ENCODE peak calls at places on chromosomes 6 and 20, in eight cellular contexts. One of them, this sample, is unnamed.

GRCh38 chr6:169099411-169100202 is 154.0 kb downstream of the THBS2 start:
- DNase-seq in NCI-H2081: no peak
- DNase-seq in iris pigment epithelial cell: peak
- DNase-seq in GM13977: no peak
- DNase-seq in CD14-positive monocyte: no peak
- DNase-seq in stimulated activated CD8-positive, alpha-beta memory T cell treated with anti-CD3 and anti-CD28 coated beads, Interleukin-7, amount 100 ng/mL, for 1 hour: no peak
- DNase-seq in activated naive CD8-positive, alpha-beta T cell treated with anti-CD3 and anti-CD28 coated beads, Interleukin-2, amount 50 U/mL, for 24 hours: no peak
- DNase-seq in stimulated activated CD4-positive, alpha-beta T cell treated with anti-CD3 and anti-CD28 coated beads, TNF-alpha, amount 100 ng/mL, for 24 hours: no peak
- DNase-seq in this sample: no peak

GRCh38 chr6:156627524-156627923 is 149.7 kb upstream of the ARID1B start:
- DNase-seq in GM13977: no peak
- DNase-seq in CD14-positive monocyte: no peak
- DNase-seq in activated naive CD8-positive, alpha-beta T cell treated with anti-CD3 and anti-CD28 coated beads, Interleukin-2, amount 50 U/mL, for 24 hours: no peak
- DNase-seq in NCI-H2081: no peak
- DNase-seq in iris pigment epithelial cell: no peak
- DNase-seq in stimulated activated CD4-positive, alpha-beta T cell treated with anti-CD3 and anti-CD28 coated beads, TNF-alpha, amount 100 ng/mL, for 24 hours: no peak
- DNase-seq in stimulated activated CD8-positive, alpha-beta memory T cell treated with anti-CD3 and anti-CD28 coated beads, Interleukin-7, amount 100 ng/mL, for 1 hour: no peak
- DNase-seq in this sample: no peak

GRCh38 chr20:35091808-35092523 is 641 bp downstream of the TRPC4AP start:
- DNase-seq in NCI-H2081: no peak
- DNase-seq in stimulated activated CD8-positive, alpha-beta memory T cell treated with anti-CD3 and anti-CD28 coated beads, Interleukin-7, amount 100 ng/mL, for 1 hour: no peak
- DNase-seq in GM13977: no peak
- DNase-seq in CD14-positive monocyte: peak
- DNase-seq in iris pigment epithelial cell: peak
- DNase-seq in activated naive CD8-positive, alpha-beta T cell treated with anti-CD3 and anti-CD28 coated beads, Interleukin-2, amount 50 U/mL, for 24 hours: no peak
- DNase-seq in stimulated activated CD4-positive, alpha-beta T cell treated with anti-CD3 and anti-CD28 coated beads, TNF-alpha, amount 100 ng/mL, for 24 hours: no peak
- DNase-seq in this sample: no peak

GRCh38 chr20:2820896-2821869 is 5.0 kb downstream of the TMEM239 start:
- DNase-seq in stimulated activated CD4-positive, alpha-beta T cell treated with anti-CD3 and anti-CD28 coated beads, TNF-alpha, amount 100 ng/mL, for 24 hours: no peak
- DNase-seq in NCI-H2081: no peak
- DNase-seq in stimulated activated CD8-positive, alpha-beta memory T cell treated with anti-CD3 and anti-CD28 coated beads, Interleukin-7, amount 100 ng/mL, for 1 hour: no peak
- DNase-seq in iris pigment epithelial cell: no peak
- DNase-seq in CD14-positive monocyte: no peak
- DNase-seq in activated naive CD8-positive, alpha-beta T cell treated with anti-CD3 and anti-CD28 coated beads, Interleukin-2, amount 50 U/mL, for 24 hours: no peak
- DNase-seq in GM13977: no peak
- DNase-seq in this sample: no peak

GRCh38 chr6:142373268-142374089 is 71.7 kb downstream of the ADGRG6 start:
- DNase-seq in NCI-H2081: no peak
- DNase-seq in iris pigment epithelial cell: peak
- DNase-seq in stimulated activated CD4-positive, alpha-beta T cell treated with anti-CD3 and anti-CD28 coated beads, TNF-alpha, amount 100 ng/mL, for 24 hours: no peak
- DNase-seq in CD14-positive monocyte: no peak
- DNase-seq in GM13977: no peak
- DNase-seq in activated naive CD8-positive, alpha-beta T cell treated with anti-CD3 and anti-CD28 coated beads, Interleukin-2, amount 50 U/mL, for 24 hours: no peak
- DNase-seq in stimulated activated CD8-positive, alpha-beta memory T cell treated with anti-CD3 and anti-CD28 coated beads, Interleukin-7, amount 100 ng/mL, for 1 hour: no peak
- DNase-seq in this sample: no peak

GRCh38 chr6:134724653-134725340 is 225.1 kb downstream of the ALDH8A1 start:
- DNase-seq in NCI-H2081: no peak
- DNase-seq in iris pigment epithelial cell: peak
- DNase-seq in CD14-positive monocyte: no peak
- DNase-seq in stimulated activated CD4-positive, alpha-beta T cell treated with anti-CD3 and anti-CD28 coated beads, TNF-alpha, amount 100 ng/mL, for 24 hours: no peak
- DNase-seq in GM13977: no peak
- DNase-seq in stimulated activated CD8-positive, alpha-beta memory T cell treated with anti-CD3 and anti-CD28 coated beads, Interleukin-7, amount 100 ng/mL, for 1 hour: no peak
- DNase-seq in activated naive CD8-positive, alpha-beta T cell treated with anti-CD3 and anti-CD28 coated beads, Interleukin-2, amount 50 U/mL, for 24 hours: no peak
- DNase-seq in this sample: no peak

GRCh38 chr6:148653138-148653776 is 93.6 kb upstream of the UST start:
- DNase-seq in stimulated activated CD4-positive, alpha-beta T cell treated with anti-CD3 and anti-CD28 coated beads, TNF-alpha, amount 100 ng/mL, for 24 hours: no peak
- DNase-seq in GM13977: no peak
- DNase-seq in CD14-positive monocyte: no peak
- DNase-seq in stimulated activated CD8-positive, alpha-beta memory T cell treated with anti-CD3 and anti-CD28 coated beads, Interleukin-7, amount 100 ng/mL, for 1 hour: no peak
- DNase-seq in NCI-H2081: no peak
- DNase-seq in activated naive CD8-positive, alpha-beta T cell treated with anti-CD3 and anti-CD28 coated beads, Interleukin-2, amount 50 U/mL, for 24 hours: no peak
- DNase-seq in iris pigment epithelial cell: no peak
- DNase-seq in this sample: no peak

GRCh38 chr6:105428342-105428957 is 25.6 kb upstream of the PREP start:
- DNase-seq in iris pigment epithelial cell: peak
- DNase-seq in activated naive CD8-positive, alpha-beta T cell treated with anti-CD3 and anti-CD28 coated beads, Interleukin-2, amount 50 U/mL, for 24 hours: no peak
- DNase-seq in NCI-H2081: no peak
- DNase-seq in stimulated activated CD4-positive, alpha-beta T cell treated with anti-CD3 and anti-CD28 coated beads, TNF-alpha, amount 100 ng/mL, for 24 hours: no peak
- DNase-seq in GM13977: no peak
- DNase-seq in stimulated activated CD8-positive, alpha-beta memory T cell treated with anti-CD3 and anti-CD28 coated beads, Interleukin-7, amount 100 ng/mL, for 1 hour: no peak
- DNase-seq in CD14-positive monocyte: no peak
- DNase-seq in this sample: no peak

GRCh38 chr6:15352884-15353283 is 107.0 kb downstream of the JARID2 start:
- DNase-seq in NCI-H2081: no peak
- DNase-seq in iris pigment epithelial cell: peak
- DNase-seq in activated naive CD8-positive, alpha-beta T cell treated with anti-CD3 and anti-CD28 coated beads, Interleukin-2, amount 50 U/mL, for 24 hours: no peak
- DNase-seq in stimulated activated CD8-positive, alpha-beta memory T cell treated with anti-CD3 and anti-CD28 coated beads, Interleukin-7, amount 100 ng/mL, for 1 hour: no peak
- DNase-seq in CD14-positive monocyte: no peak
- DNase-seq in stimulated activated CD4-positive, alpha-beta T cell treated with anti-CD3 and anti-CD28 coated beads, TNF-alpha, amount 100 ng/mL, for 24 hours: no peak
- DNase-seq in GM13977: no peak
- DNase-seq in this sample: no peak

GRCh38 chr6:36699290-36699689 is 1.7 kb downstream of the RAB44 start:
- DNase-seq in GM13977: no peak
- DNase-seq in CD14-positive monocyte: no peak
- DNase-seq in stimulated activated CD8-positive, alpha-beta memory T cell treated with anti-CD3 and anti-CD28 coated beads, Interleukin-7, amount 100 ng/mL, for 1 hour: no peak
- DNase-seq in iris pigment epithelial cell: no peak
- DNase-seq in NCI-H2081: no peak
- DNase-seq in activated naive CD8-positive, alpha-beta T cell treated with anti-CD3 and anti-CD28 coated beads, Interleukin-2, amount 50 U/mL, for 24 hours: no peak
- DNase-seq in stimulated activated CD4-positive, alpha-beta T cell treated with anti-CD3 and anti-CD28 coated beads, TNF-alpha, amount 100 ng/mL, for 24 hours: no peak
- DNase-seq in this sample: no peak

GRCh38 chr6:34095741-34096140 is 50.1 kb downstream of the GRM4 start:
- DNase-seq in iris pigment epithelial cell: no peak
- DNase-seq in stimulated activated CD8-positive, alpha-beta memory T cell treated with anti-CD3 and anti-CD28 coated beads, Interleukin-7, amount 100 ng/mL, for 1 hour: no peak
- DNase-seq in GM13977: no peak
- DNase-seq in NCI-H2081: no peak
- DNase-seq in CD14-positive monocyte: no peak
- DNase-seq in stimulated activated CD4-positive, alpha-beta T cell treated with anti-CD3 and anti-CD28 coated beads, TNF-alpha, amount 100 ng/mL, for 24 hours: no peak
- DNase-seq in activated naive CD8-positive, alpha-beta T cell treated with anti-CD3 and anti-CD28 coated beads, Interleukin-2, amount 50 U/mL, for 24 hours: no peak
- DNase-seq in this sample: no peak

GRCh38 chr20:3276400-3277015 is 37.5 kb upstream of the SLC4A11 start:
- DNase-seq in CD14-positive monocyte: no peak
- DNase-seq in stimulated activated CD8-positive, alpha-beta memory T cell treated with anti-CD3 and anti-CD28 coated beads, Interleukin-7, amount 100 ng/mL, for 1 hour: no peak
- DNase-seq in stimulated activated CD4-positive, alpha-beta T cell treated with anti-CD3 and anti-CD28 coated beads, TNF-alpha, amount 100 ng/mL, for 24 hours: no peak
- DNase-seq in activated naive CD8-positive, alpha-beta T cell treated with anti-CD3 and anti-CD28 coated beads, Interleukin-2, amount 50 U/mL, for 24 hours: no peak
- DNase-seq in iris pigment epithelial cell: peak
- DNase-seq in NCI-H2081: no peak
- DNase-seq in GM13977: peak
- DNase-seq in this sample: no peak

GRCh38 chr6:168332020-168332419 is 12.4 kb upstream of the DACT2 start:
- DNase-seq in activated naive CD8-positive, alpha-beta T cell treated with anti-CD3 and anti-CD28 coated beads, Interleukin-2, amount 50 U/mL, for 24 hours: no peak
- DNase-seq in NCI-H2081: no peak
- DNase-seq in stimulated activated CD8-positive, alpha-beta memory T cell treated with anti-CD3 and anti-CD28 coated beads, Interleukin-7, amount 100 ng/mL, for 1 hour: no peak
- DNase-seq in iris pigment epithelial cell: no peak
- DNase-seq in GM13977: no peak
- DNase-seq in CD14-positive monocyte: no peak
- DNase-seq in stimulated activated CD4-positive, alpha-beta T cell treated with anti-CD3 and anti-CD28 coated beads, TNF-alpha, amount 100 ng/mL, for 24 hours: no peak
- DNase-seq in this sample: no peak

GRCh38 chr20:61949363-61949713 is 116.3 kb downstream of the TAF4 start:
- DNase-seq in stimulated activated CD8-positive, alpha-beta memory T cell treated with anti-CD3 and anti-CD28 coated beads, Interleukin-7, amount 100 ng/mL, for 1 hour: no peak
- DNase-seq in stimulated activated CD4-positive, alpha-beta T cell treated with anti-CD3 and anti-CD28 coated beads, TNF-alpha, amount 100 ng/mL, for 24 hours: no peak
- DNase-seq in CD14-positive monocyte: no peak
- DNase-seq in iris pigment epithelial cell: no peak
- DNase-seq in NCI-H2081: no peak
- DNase-seq in GM13977: no peak
- DNase-seq in activated naive CD8-positive, alpha-beta T cell treated with anti-CD3 and anti-CD28 coated beads, Interleukin-2, amount 50 U/mL, for 24 hours: no peak
- DNase-seq in this sample: no peak

GRCh38 chr6:142290851-142291250 is 11.0 kb upstream of the ADGRG6 start:
- DNase-seq in iris pigment epithelial cell: no peak
- DNase-seq in activated naive CD8-positive, alpha-beta T cell treated with anti-CD3 and anti-CD28 coated beads, Interleukin-2, amount 50 U/mL, for 24 hours: no peak
- DNase-seq in GM13977: no peak
- DNase-seq in CD14-positive monocyte: no peak
- DNase-seq in stimulated activated CD8-positive, alpha-beta memory T cell treated with anti-CD3 and anti-CD28 coated beads, Interleukin-7, amount 100 ng/mL, for 1 hour: no peak
- DNase-seq in NCI-H2081: no peak
- DNase-seq in stimulated activated CD4-positive, alpha-beta T cell treated with anti-CD3 and anti-CD28 coated beads, TNF-alpha, amount 100 ng/mL, for 24 hours: no peak
- DNase-seq in this sample: no peak

GRCh38 chr6:11919771-11920440 is 92.2 kb upstream of the HIVEP1 start:
- DNase-seq in stimulated activated CD8-positive, alpha-beta memory T cell treated with anti-CD3 and anti-CD28 coated beads, Interleukin-7, amount 100 ng/mL, for 1 hour: no peak
- DNase-seq in stimulated activated CD4-positive, alpha-beta T cell treated with anti-CD3 and anti-CD28 coated beads, TNF-alpha, amount 100 ng/mL, for 24 hours: no peak
- DNase-seq in CD14-positive monocyte: no peak
- DNase-seq in iris pigment epithelial cell: no peak
- DNase-seq in GM13977: no peak
- DNase-seq in activated naive CD8-positive, alpha-beta T cell treated with anti-CD3 and anti-CD28 coated beads, Interleukin-2, amount 50 U/mL, for 24 hours: no peak
- DNase-seq in NCI-H2081: no peak
- DNase-seq in this sample: no peak

GRCh38 chr6:3176562-3177355 is 19.4 kb upstream of the TUBB2A start:
- DNase-seq in NCI-H2081: no peak
- DNase-seq in stimulated activated CD4-positive, alpha-beta T cell treated with anti-CD3 and anti-CD28 coated beads, TNF-alpha, amount 100 ng/mL, for 24 hours: no peak
- DNase-seq in stimulated activated CD8-positive, alpha-beta memory T cell treated with anti-CD3 and anti-CD28 coated beads, Interleukin-7, amount 100 ng/mL, for 1 hour: no peak
- DNase-seq in activated naive CD8-positive, alpha-beta T cell treated with anti-CD3 and anti-CD28 coated beads, Interleukin-2, amount 50 U/mL, for 24 hours: peak
- DNase-seq in CD14-positive monocyte: peak
- DNase-seq in iris pigment epithelial cell: peak
- DNase-seq in GM13977: no peak
- DNase-seq in this sample: no peak

GRCh38 chr6:136526196-136526930 is 23.9 kb downstream of the MAP7 start:
- DNase-seq in GM13977: no peak
- DNase-seq in CD14-positive monocyte: peak
- DNase-seq in activated naive CD8-positive, alpha-beta T cell treated with anti-CD3 and anti-CD28 coated beads, Interleukin-2, amount 50 U/mL, for 24 hours: peak
- DNase-seq in stimulated activated CD4-positive, alpha-beta T cell treated with anti-CD3 and anti-CD28 coated beads, TNF-alpha, amount 100 ng/mL, for 24 hours: peak
- DNase-seq in NCI-H2081: peak
- DNase-seq in iris pigment epithelial cell: peak
- DNase-seq in stimulated activated CD8-positive, alpha-beta memory T cell treated with anti-CD3 and anti-CD28 coated beads, Interleukin-7, amount 100 ng/mL, for 1 hour: no peak
- DNase-seq in this sample: no peak

GRCh38 chr6:83062225-83062624 is 3.4 kb downstream of the UBE3D start:
- DNase-seq in CD14-positive monocyte: no peak
- DNase-seq in NCI-H2081: no peak
- DNase-seq in iris pigment epithelial cell: peak
- DNase-seq in GM13977: no peak
- DNase-seq in activated naive CD8-positive, alpha-beta T cell treated with anti-CD3 and anti-CD28 coated beads, Interleukin-2, amount 50 U/mL, for 24 hours: no peak
- DNase-seq in stimulated activated CD4-positive, alpha-beta T cell treated with anti-CD3 and anti-CD28 coated beads, TNF-alpha, amount 100 ng/mL, for 24 hours: no peak
- DNase-seq in stimulated activated CD8-positive, alpha-beta memory T cell treated with anti-CD3 and anti-CD28 coated beads, Interleukin-7, amount 100 ng/mL, for 1 hour: no peak
- DNase-seq in this sample: no peak

GRCh38 chr6:53984163-53984562 is 127.1 kb upstream of the MLIP start:
- DNase-seq in stimulated activated CD8-positive, alpha-beta memory T cell treated with anti-CD3 and anti-CD28 coated beads, Interleukin-7, amount 100 ng/mL, for 1 hour: no peak
- DNase-seq in stimulated activated CD4-positive, alpha-beta T cell treated with anti-CD3 and anti-CD28 coated beads, TNF-alpha, amount 100 ng/mL, for 24 hours: no peak
- DNase-seq in CD14-positive monocyte: no peak
- DNase-seq in NCI-H2081: no peak
- DNase-seq in activated naive CD8-positive, alpha-beta T cell treated with anti-CD3 and anti-CD28 coated beads, Interleukin-2, amount 50 U/mL, for 24 hours: no peak
- DNase-seq in GM13977: no peak
- DNase-seq in iris pigment epithelial cell: peak
- DNase-seq in this sample: no peak

GRCh38 chr6:156556830-156557229 is 220.3 kb upstream of the ARID1B start:
- DNase-seq in stimulated activated CD8-positive, alpha-beta memory T cell treated with anti-CD3 and anti-CD28 coated beads, Interleukin-7, amount 100 ng/mL, for 1 hour: no peak
- DNase-seq in iris pigment epithelial cell: no peak
- DNase-seq in stimulated activated CD4-positive, alpha-beta T cell treated with anti-CD3 and anti-CD28 coated beads, TNF-alpha, amount 100 ng/mL, for 24 hours: no peak
- DNase-seq in activated naive CD8-positive, alpha-beta T cell treated with anti-CD3 and anti-CD28 coated beads, Interleukin-2, amount 50 U/mL, for 24 hours: no peak
- DNase-seq in GM13977: no peak
- DNase-seq in CD14-positive monocyte: no peak
- DNase-seq in NCI-H2081: no peak
- DNase-seq in this sample: no peak

GRCh38 chr20:46814366-46815232 is 80.0 kb upstream of the EYA2 start:
- DNase-seq in stimulated activated CD4-positive, alpha-beta T cell treated with anti-CD3 and anti-CD28 coated beads, TNF-alpha, amount 100 ng/mL, for 24 hours: no peak
- DNase-seq in activated naive CD8-positive, alpha-beta T cell treated with anti-CD3 and anti-CD28 coated beads, Interleukin-2, amount 50 U/mL, for 24 hours: no peak
- DNase-seq in CD14-positive monocyte: no peak
- DNase-seq in stimulated activated CD8-positive, alpha-beta memory T cell treated with anti-CD3 and anti-CD28 coated beads, Interleukin-7, amount 100 ng/mL, for 1 hour: no peak
- DNase-seq in iris pigment epithelial cell: peak
- DNase-seq in NCI-H2081: no peak
- DNase-seq in GM13977: no peak
- DNase-seq in this sample: no peak

GRCh38 chr20:1430004-1430451 is 36.6 kb downstream of the NSFL1C start:
- DNase-seq in activated naive CD8-positive, alpha-beta T cell treated with anti-CD3 and anti-CD28 coated beads, Interleukin-2, amount 50 U/mL, for 24 hours: no peak
- DNase-seq in stimulated activated CD8-positive, alpha-beta memory T cell treated with anti-CD3 and anti-CD28 coated beads, Interleukin-7, amount 100 ng/mL, for 1 hour: no peak
- DNase-seq in NCI-H2081: no peak
- DNase-seq in CD14-positive monocyte: no peak
- DNase-seq in iris pigment epithelial cell: peak
- DNase-seq in GM13977: no peak
- DNase-seq in stimulated activated CD4-positive, alpha-beta T cell treated with anti-CD3 and anti-CD28 coated beads, TNF-alpha, amount 100 ng/mL, for 24 hours: no peak
- DNase-seq in this sample: no peak

GRCh38 chr6:144548525-144548924 is 263.4 kb downstream of the UTRN start:
- DNase-seq in NCI-H2081: no peak
- DNase-seq in CD14-positive monocyte: no peak
- DNase-seq in GM13977: no peak
- DNase-seq in stimulated activated CD8-positive, alpha-beta memory T cell treated with anti-CD3 and anti-CD28 coated beads, Interleukin-7, amount 100 ng/mL, for 1 hour: no peak
- DNase-seq in stimulated activated CD4-positive, alpha-beta T cell treated with anti-CD3 and anti-CD28 coated beads, TNF-alpha, amount 100 ng/mL, for 24 hours: no peak
- DNase-seq in activated naive CD8-positive, alpha-beta T cell treated with anti-CD3 and anti-CD28 coated beads, Interleukin-2, amount 50 U/mL, for 24 hours: no peak
- DNase-seq in iris pigment epithelial cell: no peak
- DNase-seq in this sample: no peak

GRCh38 chr20:21105429-21106170 is 558 bp downstream of the LINC00237 start:
- DNase-seq in NCI-H2081: no peak
- DNase-seq in stimulated activated CD4-positive, alpha-beta T cell treated with anti-CD3 and anti-CD28 coated beads, TNF-alpha, amount 100 ng/mL, for 24 hours: no peak
- DNase-seq in GM13977: no peak
- DNase-seq in iris pigment epithelial cell: no peak
- DNase-seq in stimulated activated CD8-positive, alpha-beta memory T cell treated with anti-CD3 and anti-CD28 coated beads, Interleukin-7, amount 100 ng/mL, for 1 hour: no peak
- DNase-seq in CD14-positive monocyte: no peak
- DNase-seq in activated naive CD8-positive, alpha-beta T cell treated with anti-CD3 and anti-CD28 coated beads, Interleukin-2, amount 50 U/mL, for 24 hours: no peak
- DNase-seq in this sample: no peak

GRCh38 chr6:168582581-168582981 is 141.6 kb downstream of the SMOC2 start:
- DNase-seq in iris pigment epithelial cell: no peak
- DNase-seq in stimulated activated CD8-positive, alpha-beta memory T cell treated with anti-CD3 and anti-CD28 coated beads, Interleukin-7, amount 100 ng/mL, for 1 hour: no peak
- DNase-seq in GM13977: no peak
- DNase-seq in activated naive CD8-positive, alpha-beta T cell treated with anti-CD3 and anti-CD28 coated beads, Interleukin-2, amount 50 U/mL, for 24 hours: no peak
- DNase-seq in CD14-positive monocyte: no peak
- DNase-seq in NCI-H2081: no peak
- DNase-seq in stimulated activated CD4-positive, alpha-beta T cell treated with anti-CD3 and anti-CD28 coated beads, TNF-alpha, amount 100 ng/mL, for 24 hours: no peak
- DNase-seq in this sample: no peak

GRCh38 chr20:1664911-1665310 is 7.3 kb upstream of the SIRPG start:
- DNase-seq in NCI-H2081: no peak
- DNase-seq in activated naive CD8-positive, alpha-beta T cell treated with anti-CD3 and anti-CD28 coated beads, Interleukin-2, amount 50 U/mL, for 24 hours: peak
- DNase-seq in stimulated activated CD8-positive, alpha-beta memory T cell treated with anti-CD3 and anti-CD28 coated beads, Interleukin-7, amount 100 ng/mL, for 1 hour: no peak
- DNase-seq in GM13977: peak
- DNase-seq in iris pigment epithelial cell: no peak
- DNase-seq in stimulated activated CD4-positive, alpha-beta T cell treated with anti-CD3 and anti-CD28 coated beads, TNF-alpha, amount 100 ng/mL, for 24 hours: no peak
- DNase-seq in CD14-positive monocyte: no peak
- DNase-seq in this sample: no peak

This sample was measured in activated B cell treated with CpG ODN at 0.5 μM for 24 hours.